ENCODE peak calls at places on chromosomes 1 and 21, in six cellular contexts. One of them, this sample, is unnamed.

GRCh38 chr1:20376880-20377494 is 86.3 kb downstream of the VWA5B1 start:
- DNase-seq in esophagus squamous epithelium: no peak
- DNase-seq in fibroblast of pulmonary artery: peak; percentile 58
- DNase-seq in A673: peak; percentile 45
- DNase-seq in fibroblast of lung: peak; percentile 41
- DNase-seq in mucosa of descending colon: peak; percentile 67
- DNase-seq in this sample: peak; percentile 52

GRCh38 chr1:229209386-229209785 is 61.5 kb upstream of the RAB4A start:
- DNase-seq in A673: no peak
- DNase-seq in fibroblast of pulmonary artery: no peak
- DNase-seq in esophagus squamous epithelium: no peak
- DNase-seq in mucosa of descending colon: no peak
- DNase-seq in fibroblast of lung: no peak
- DNase-seq in this sample: peak; percentile 53

GRCh38 chr1:179034720-179035119 is 9.0 kb downstream of the FAM20B start:
- DNase-seq in mucosa of descending colon: no peak
- DNase-seq in fibroblast of lung: peak; percentile 69
- DNase-seq in esophagus squamous epithelium: no peak
- DNase-seq in fibroblast of pulmonary artery: peak; percentile 51
- DNase-seq in A673: no peak
- DNase-seq in this sample: peak; percentile 74

GRCh38 chr1:246527402-246528088 is 20.5 kb upstream of the SMYD3 start:
- DNase-seq in fibroblast of lung: no peak
- DNase-seq in mucosa of descending colon: no peak
- DNase-seq in esophagus squamous epithelium: no peak
- DNase-seq in A673: no peak
- DNase-seq in fibroblast of pulmonary artery: no peak
- DNase-seq in this sample: no peak

GRCh38 chr1:94755675-94756074 is 64.5 kb upstream of the SLC44A3 start:
- DNase-seq in fibroblast of pulmonary artery: peak; percentile 94
- DNase-seq in A673: peak; percentile 79
- DNase-seq in mucosa of descending colon: no peak
- DNase-seq in esophagus squamous epithelium: no peak
- DNase-seq in fibroblast of lung: peak; percentile 98
- DNase-seq in this sample: peak; percentile 99

GRCh38 chr1:58465825-58466617 is 80.5 kb downstream of the OMA1 start:
- DNase-seq in fibroblast of pulmonary artery: peak; percentile 41
- DNase-seq in fibroblast of lung: no peak
- DNase-seq in mucosa of descending colon: no peak
- DNase-seq in A673: no peak
- DNase-seq in esophagus squamous epithelium: no peak
- DNase-seq in this sample: no peak

GRCh38 chr21:45331521-45332257 is 44.0 kb upstream of the POFUT2 start:
- DNase-seq in fibroblast of lung: no peak
- DNase-seq in esophagus squamous epithelium: no peak
- DNase-seq in A673: no peak
- DNase-seq in fibroblast of pulmonary artery: no peak
- DNase-seq in mucosa of descending colon: no peak
- DNase-seq in this sample: no peak

GRCh38 chr1:209854196-209854595 is 26.4 kb downstream of the UTP25 start:
- DNase-seq in mucosa of descending colon: no peak
- DNase-seq in esophagus squamous epithelium: no peak
- DNase-seq in fibroblast of pulmonary artery: no peak
- DNase-seq in fibroblast of lung: no peak
- DNase-seq in A673: no peak
- DNase-seq in this sample: no peak

GRCh38 chr1:89918127-89918793 is 76.7 kb upstream of the ZNF326 start:
- DNase-seq in mucosa of descending colon: no peak
- DNase-seq in A673: no peak
- DNase-seq in esophagus squamous epithelium: no peak
- DNase-seq in fibroblast of lung: peak; percentile 44
- DNase-seq in fibroblast of pulmonary artery: no peak
- DNase-seq in this sample: peak; percentile 70

GRCh38 chr1:119947468-119947867 is 51.2 kb upstream of the ADAM30 start:
- DNase-seq in esophagus squamous epithelium: no peak
- DNase-seq in fibroblast of pulmonary artery: peak; percentile 86
- DNase-seq in fibroblast of lung: peak; percentile 81
- DNase-seq in A673: no peak
- DNase-seq in mucosa of descending colon: no peak
- DNase-seq in this sample: peak; percentile 97

GRCh38 chr1:156490401-156491032 is 10.1 kb downstream of the MEF2D start:
- DNase-seq in fibroblast of lung: no peak
- DNase-seq in esophagus squamous epithelium: no peak
- DNase-seq in fibroblast of pulmonary artery: no peak
- DNase-seq in A673: no peak
- DNase-seq in mucosa of descending colon: no peak
- DNase-seq in this sample: peak; percentile 52

GRCh38 chr1:184941094-184941733 is 33.1 kb downstream of the NIBAN1 start:
- DNase-seq in fibroblast of pulmonary artery: no peak
- DNase-seq in A673: no peak
- DNase-seq in mucosa of descending colon: no peak
- DNase-seq in esophagus squamous epithelium: no peak
- DNase-seq in fibroblast of lung: no peak
- DNase-seq in this sample: no peak

GRCh38 chr1:157411769-157412168 is 140.5 kb downstream of the FCRL5 start:
- DNase-seq in fibroblast of lung: no peak
- DNase-seq in esophagus squamous epithelium: no peak
- DNase-seq in fibroblast of pulmonary artery: no peak
- DNase-seq in A673: no peak
- DNase-seq in mucosa of descending colon: no peak
- DNase-seq in this sample: no peak

GRCh38 chr1:214002060-214002459 is 14.3 kb downstream of the PROX1 start:
- DNase-seq in mucosa of descending colon: no peak
- DNase-seq in A673: no peak
- DNase-seq in esophagus squamous epithelium: no peak
- DNase-seq in fibroblast of lung: no peak
- DNase-seq in fibroblast of pulmonary artery: no peak
- DNase-seq in this sample: no peak

GRCh38 chr1:241934181-241934815 is 23.3 kb upstream of the BECN2 start:
- DNase-seq in esophagus squamous epithelium: no peak
- DNase-seq in fibroblast of lung: peak; percentile 19
- DNase-seq in A673: no peak
- DNase-seq in mucosa of descending colon: no peak
- DNase-seq in fibroblast of pulmonary artery: peak; percentile 1
- DNase-seq in this sample: peak; percentile 55

GRCh38 chr1:107138166-107138565 is 2.7 kb upstream of the NTNG1 start:
- DNase-seq in fibroblast of lung: no peak
- DNase-seq in fibroblast of pulmonary artery: no peak
- DNase-seq in A673: no peak
- DNase-seq in mucosa of descending colon: no peak
- DNase-seq in esophagus squamous epithelium: no peak
- DNase-seq in this sample: no peak

GRCh38 chr1:234608720-234609527 is 1.1 kb downstream of the IRF2BP2 start:
- DNase-seq in fibroblast of pulmonary artery: peak; percentile 66
- DNase-seq in mucosa of descending colon: peak; percentile 45
- DNase-seq in fibroblast of lung: peak; percentile 38
- DNase-seq in esophagus squamous epithelium: no peak
- DNase-seq in A673: peak; percentile 41
- DNase-seq in this sample: peak; percentile 42

GRCh38 chr21:31731112-31731801 is 661 bp downstream of the SCAF4 start:
- DNase-seq in mucosa of descending colon: peak; percentile 75
- DNase-seq in fibroblast of pulmonary artery: no peak
- DNase-seq in fibroblast of lung: peak; percentile 41
- DNase-seq in A673: peak; percentile 40
- DNase-seq in esophagus squamous epithelium: no peak
- DNase-seq in this sample: peak; percentile 34

GRCh38 chr1:59089343-59089742 is 207.6 kb upstream of the FGGY start:
- DNase-seq in A673: no peak
- DNase-seq in mucosa of descending colon: no peak
- DNase-seq in fibroblast of lung: peak; percentile 37
- DNase-seq in fibroblast of pulmonary artery: peak; percentile 40
- DNase-seq in esophagus squamous epithelium: no peak
- DNase-seq in this sample: peak; percentile 54

GRCh38 chr1:22639286-22639685 is 2.9 kb downstream of the C1QA start:
- DNase-seq in A673: peak; percentile 35
- DNase-seq in esophagus squamous epithelium: no peak
- DNase-seq in fibroblast of pulmonary artery: peak; percentile 15
- DNase-seq in fibroblast of lung: peak; percentile 34
- DNase-seq in mucosa of descending colon: peak; percentile 27
- DNase-seq in this sample: peak; percentile 42

GRCh38 chr1:222171005-222171404 is 376.9 kb downstream of the HHIPL2 start:
- DNase-seq in esophagus squamous epithelium: no peak
- DNase-seq in A673: peak; percentile 43
- DNase-seq in mucosa of descending colon: peak; percentile 3
- DNase-seq in fibroblast of pulmonary artery: peak; percentile 72
- DNase-seq in fibroblast of lung: peak; percentile 78
- DNase-seq in this sample: peak; percentile 76

GRCh38 chr1:185483647-185484450 is 166.8 kb upstream of the IVNS1ABP start:
- DNase-seq in A673: peak; percentile 50
- DNase-seq in mucosa of descending colon: no peak
- DNase-seq in fibroblast of lung: peak; percentile 43
- DNase-seq in esophagus squamous epithelium: no peak
- DNase-seq in fibroblast of pulmonary artery: peak; percentile 80
- DNase-seq in this sample: peak; percentile 94

GRCh38 chr1:103514920-103515503 is 10.5 kb upstream of the RNPC3 start:
- DNase-seq in fibroblast of pulmonary artery: peak; percentile 80
- DNase-seq in esophagus squamous epithelium: no peak
- DNase-seq in A673: peak; percentile 78
- DNase-seq in fibroblast of lung: peak; percentile 76
- DNase-seq in mucosa of descending colon: peak; percentile 6
- DNase-seq in this sample: peak; percentile 74

GRCh38 chr1:246724001-246724724 is at the start of gene SCCPDH:
- DNase-seq in esophagus squamous epithelium: no peak
- DNase-seq in A673: peak; percentile 88
- DNase-seq in mucosa of descending colon: peak; percentile 67
- DNase-seq in fibroblast of pulmonary artery: peak; percentile 64
- DNase-seq in fibroblast of lung: peak; percentile 71
- DNase-seq in this sample: peak; percentile 54

GRCh38 chr1:15128520-15129313 is 24.8 kb upstream of the TMEM51 start:
- DNase-seq in A673: peak; percentile 81
- DNase-seq in fibroblast of pulmonary artery: peak; percentile 76
- DNase-seq in mucosa of descending colon: peak; percentile 92
- DNase-seq in esophagus squamous epithelium: no peak
- DNase-seq in fibroblast of lung: peak; percentile 65
- DNase-seq in this sample: peak; percentile 64

GRCh38 chr1:160204526-160205241 is 500 bp upstream of the PEA15 start:
- DNase-seq in fibroblast of pulmonary artery: no peak
- DNase-seq in fibroblast of lung: no peak
- DNase-seq in esophagus squamous epithelium: no peak
- DNase-seq in mucosa of descending colon: peak; percentile 15
- DNase-seq in A673: no peak
- DNase-seq in this sample: no peak

GRCh38 chr21:15514073-15514946 is 215.5 kb upstream of the USP25 start:
- DNase-seq in fibroblast of pulmonary artery: no peak
- DNase-seq in esophagus squamous epithelium: no peak
- DNase-seq in mucosa of descending colon: peak; percentile 71
- DNase-seq in fibroblast of lung: no peak
- DNase-seq in A673: no peak
- DNase-seq in this sample: no peak

GRCh38 chr1:208159542-208160258 is 84.5 kb downstream of the PLXNA2 start:
- DNase-seq in fibroblast of lung: peak; percentile 73
- DNase-seq in A673: no peak
- DNase-seq in esophagus squamous epithelium: no peak
- DNase-seq in mucosa of descending colon: no peak
- DNase-seq in fibroblast of pulmonary artery: peak; percentile 90
- DNase-seq in this sample: peak; percentile 54

DNA sequence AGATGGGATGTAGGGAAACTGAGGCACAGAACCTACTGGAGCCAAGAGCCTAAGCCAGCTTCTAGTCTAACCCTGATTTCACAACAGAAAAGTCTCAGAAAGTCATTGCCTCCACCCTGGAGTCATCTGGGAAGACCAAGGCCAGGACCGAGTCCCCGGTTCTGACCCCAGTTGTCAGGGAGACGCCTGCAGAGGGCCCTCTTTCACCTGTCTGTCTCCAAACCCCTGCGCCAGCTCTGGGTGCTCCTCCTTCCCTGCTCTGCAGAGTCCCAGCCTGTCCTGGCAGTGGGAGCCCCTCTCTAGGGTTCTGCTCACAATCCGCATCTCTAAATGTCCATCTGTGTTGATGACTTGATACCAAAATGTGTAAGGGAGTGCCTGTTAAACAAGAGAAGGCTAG is 149.7 kb downstream of the PGBD5 start:
- DNase-seq in fibroblast of pulmonary artery: no peak
- DNase-seq in mucosa of descending colon: no peak
- DNase-seq in esophagus squamous epithelium: no peak
- DNase-seq in A673: no peak
- DNase-seq in fibroblast of lung: no peak
- DNase-seq in this sample: no peak
- TF ChIP-seq CTCF in fibroblast of pulmonary artery: no peak
- TF ChIP-seq CTCF in mucosa of descending colon: no peak
- TF ChIP-seq CTCF in esophagus squamous epithelium: no peak
- TF ChIP-seq CTCF in A673: no peak
- TF ChIP-seq CTCF in fibroblast of lung: no peak
- TF ChIP-seq CTCF in this sample: no peak

DNA sequence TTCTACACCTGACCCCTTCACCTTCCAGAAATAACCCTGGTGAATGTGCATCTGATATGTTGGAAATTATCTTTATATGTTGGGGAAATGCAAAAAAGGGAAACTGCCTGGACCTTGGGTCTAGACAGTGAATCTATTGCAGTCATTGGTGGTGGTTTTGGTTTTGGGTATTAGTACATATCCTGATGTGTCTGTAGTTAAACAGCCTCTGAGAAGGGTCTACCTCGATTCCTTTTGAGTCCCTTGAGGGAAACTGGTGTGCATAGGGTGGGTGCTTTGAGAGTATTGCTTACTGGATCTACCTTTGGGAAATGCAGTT is 127.3 kb upstream of the KIAA0040 start:
- DNase-seq in esophagus squamous epithelium: no peak
- DNase-seq in A673: no peak
- DNase-seq in mucosa of descending colon: no peak
- DNase-seq in fibroblast of lung: no peak
- DNase-seq in fibroblast of pulmonary artery: no peak
- DNase-seq in this sample: no peak
- TF ChIP-seq CTCF in esophagus squamous epithelium: no peak
- TF ChIP-seq CTCF in A673: peak; percentile 18
- TF ChIP-seq CTCF in mucosa of descending colon: no peak
- TF ChIP-seq CTCF in fibroblast of lung: no peak
- TF ChIP-seq CTCF in fibroblast of pulmonary artery: no peak
- TF ChIP-seq CTCF in this sample: no peak

GRCh38 chr1:84692391-84692790 is 2.1 kb upstream of the SSX2IP start:
- DNase-seq in A673: no peak
- DNase-seq in fibroblast of lung: no peak
- DNase-seq in fibroblast of pulmonary artery: no peak
- DNase-seq in mucosa of descending colon: no peak
- DNase-seq in esophagus squamous epithelium: no peak
- DNase-seq in this sample: no peak
- TF ChIP-seq CTCF in A673: no peak
- TF ChIP-seq CTCF in fibroblast of lung: no peak
- TF ChIP-seq CTCF in fibroblast of pulmonary artery: no peak
- TF ChIP-seq CTCF in mucosa of descending colon: no peak
- TF ChIP-seq CTCF in esophagus squamous epithelium: no peak
- TF ChIP-seq CTCF in this sample: no peak

GRCh38 chr1:62068978-62069377 is 125.7 kb upstream of the L1TD1 start:
- DNase-seq in esophagus squamous epithelium: no peak
- DNase-seq in mucosa of descending colon: no peak
- DNase-seq in A673: no peak
- DNase-seq in fibroblast of lung: peak; percentile 39
- DNase-seq in fibroblast of pulmonary artery: peak; percentile 21
- DNase-seq in this sample: peak; percentile 37

GRCh38 chr1:62068302-62068936 is 126.2 kb upstream of the L1TD1 start:
- DNase-seq in esophagus squamous epithelium: no peak
- DNase-seq in mucosa of descending colon: peak; percentile 4
- DNase-seq in fibroblast of lung: no peak
- DNase-seq in A673: no peak
- DNase-seq in fibroblast of pulmonary artery: no peak
- DNase-seq in this sample: no peak

GRCh38 chr1:62071695-62072094 is 123.0 kb upstream of the L1TD1 start:
- DNase-seq in fibroblast of pulmonary artery: no peak
- DNase-seq in fibroblast of lung: no peak
- DNase-seq in mucosa of descending colon: no peak
- DNase-seq in esophagus squamous epithelium: no peak
- DNase-seq in A673: no peak
- DNase-seq in this sample: no peak

GRCh38 chr1:62066713-62067112 is 127.9 kb upstream of the L1TD1 start:
- DNase-seq in mucosa of descending colon: no peak
- DNase-seq in esophagus squamous epithelium: no peak
- DNase-seq in fibroblast of pulmonary artery: no peak
- DNase-seq in A673: no peak
- DNase-seq in fibroblast of lung: no peak
- DNase-seq in this sample: no peak

GRCh38 chr1:62070384-62071011 is 124.2 kb upstream of the L1TD1 start:
- DNase-seq in fibroblast of lung: peak; percentile 42
- DNase-seq in esophagus squamous epithelium: no peak
- DNase-seq in fibroblast of pulmonary artery: peak; percentile 44
- DNase-seq in A673: peak; percentile 33
- DNase-seq in mucosa of descending colon: no peak
- DNase-seq in this sample: peak; percentile 31
- TF ChIP-seq CTCF in fibroblast of lung: peak; percentile 72
- TF ChIP-seq CTCF in esophagus squamous epithelium: peak; percentile 17
- TF ChIP-seq CTCF in fibroblast of pulmonary artery: peak; percentile 59
- TF ChIP-seq CTCF in A673: peak; percentile 87
- TF ChIP-seq CTCF in mucosa of descending colon: no peak
- TF ChIP-seq CTCF in this sample: peak; percentile 62

This sample was measured in fibroblast of mammary gland.